ENCODE peak calls at places on chromosome 12, in nine cellular contexts. K is ovary, C is K562, S is stomach, E is A549, V is transverse colon, R is tibial nerve, H is upper lobe of left lung, B is esophagus muscularis mucosa. D is an unnamed sample.

GRCh38 chr12:21881950-21882349 is 59.3 kb downstream of the ABCC9 start:
- DNase-seq in B (no peak), C (no peak), H (no peak), E (no peak), S (no peak), V (no peak), R (no peak), K (no peak), D (no peak)

GRCh38 chr12:131060011-131060703 is 106.5 kb downstream of the ADGRD1 start:
- DNase-seq in H (no peak), R (no peak), S (peak; percentile 15), E (no peak), B (no peak), K (no peak), C (no peak), V (no peak), D (peak; percentile 53)

GRCh38 chr12:104669057-104669770 is 212.5 kb downstream of the CHST11 start:
- DNase-seq in E (peak; percentile 22), B (no peak), V (peak; percentile 45), R (no peak), C (no peak), S (peak; percentile 80), H (no peak), K (no peak), D (peak; percentile 91)

GRCh38 chr12:1350055-1350933 is 244.1 kb downstream of the FBXL14 start:
- DNase-seq in E (peak; percentile 54), C (no peak), B (no peak), V (peak; percentile 44), R (no peak), H (no peak), S (no peak), K (no peak), D (no peak)

GRCh38 chr12:26748741-26749431 is 84.1 kb downstream of the ITPR2 start:
- DNase-seq in V (no peak), B (no peak), H (no peak), E (no peak), S (no peak), R (no peak), C (no peak), K (no peak), D (no peak)

GRCh38 chr12:78674311-78675085 is 190.1 kb upstream of the SYT1 start:
- DNase-seq in E (no peak), R (no peak), C (no peak), V (no peak), K (no peak), B (no peak), H (no peak), S (no peak), D (no peak)

GRCh38 chr12:75721790-75722189 is 210.4 kb upstream of the KRR1 start:
- DNase-seq in R (no peak), E (no peak), S (no peak), K (no peak), B (no peak), H (no peak), V (no peak), C (no peak), D (no peak)

GRCh38 chr12:50132505-50133135 is 20.6 kb downstream of the COX14 start:
- DNase-seq in C (no peak), B (no peak), V (no peak), K (no peak), R (peak; percentile 28), E (no peak), H (no peak), S (no peak), D (no peak)

GRCh38 chr12:52566847-52567291 is 6.8 kb downstream of the KRT74 start:
- DNase-seq in C (peak; percentile 53), S (no peak), K (no peak), E (no peak), R (no peak), B (no peak), H (no peak), V (no peak), D (no peak)

GRCh38 chr12:115885040-115885439 is 392.5 kb downstream of the MED13L start:
- DNase-seq in E (no peak), H (no peak), B (no peak), S (no peak), R (no peak), K (no peak), V (no peak), C (no peak), D (no peak)

GRCh38 chr12:113314121-113314529 is 20.8 kb downstream of the SLC8B1 start:
- DNase-seq in K (no peak), C (peak; percentile 83), E (no peak), R (no peak), B (no peak), V (no peak), S (no peak), H (no peak), D (no peak)

GRCh38 chr12:14774074-14774943 is 29.0 kb downstream of the WBP11 start:
- DNase-seq in B (peak; percentile 99), V (peak; percentile 97), R (peak; percentile 96), K (peak; percentile 98), C (no peak), E (peak; percentile 98), S (peak; percentile 97), H (peak; percentile 93), D (peak; percentile 99)

GRCh38 chr12:49552425-49552824 is 13.6 kb downstream of the KCNH3 start:
- DNase-seq in H (no peak), E (no peak), R (no peak), K (no peak), V (no peak), C (no peak), B (no peak), S (no peak), D (no peak)

GRCh38 chr12:127153996-127154395 is 1113.0 kb upstream of the TMEM132C start:
- DNase-seq in E (no peak), H (peak; percentile 25), S (no peak), V (no peak), C (no peak), R (no peak), K (no peak), B (peak; percentile 66), D (no peak)

GRCh38 chr12:77087427-77087826 is 22.1 kb upstream of the E2F7 start:
- DNase-seq in E (no peak), B (no peak), H (no peak), R (no peak), V (no peak), S (no peak), K (no peak), C (no peak), D (no peak)

GRCh38 chr12:6927379-6927991 is at the start of gene ATN1:
- DNase-seq in S (peak; percentile 68), C (peak; percentile 78), B (peak; percentile 96), H (peak; percentile 93), E (peak; percentile 56), R (peak; percentile 78), V (peak; percentile 79), K (peak; percentile 96), D (peak; percentile 97)

GRCh38 chr12:12221560-12221959 is 45.3 kb downstream of the LRP6 start:
- DNase-seq in B (no peak), R (no peak), S (no peak), H (no peak), C (no peak), K (no peak), V (no peak), E (no peak), D (no peak)

DNA sequence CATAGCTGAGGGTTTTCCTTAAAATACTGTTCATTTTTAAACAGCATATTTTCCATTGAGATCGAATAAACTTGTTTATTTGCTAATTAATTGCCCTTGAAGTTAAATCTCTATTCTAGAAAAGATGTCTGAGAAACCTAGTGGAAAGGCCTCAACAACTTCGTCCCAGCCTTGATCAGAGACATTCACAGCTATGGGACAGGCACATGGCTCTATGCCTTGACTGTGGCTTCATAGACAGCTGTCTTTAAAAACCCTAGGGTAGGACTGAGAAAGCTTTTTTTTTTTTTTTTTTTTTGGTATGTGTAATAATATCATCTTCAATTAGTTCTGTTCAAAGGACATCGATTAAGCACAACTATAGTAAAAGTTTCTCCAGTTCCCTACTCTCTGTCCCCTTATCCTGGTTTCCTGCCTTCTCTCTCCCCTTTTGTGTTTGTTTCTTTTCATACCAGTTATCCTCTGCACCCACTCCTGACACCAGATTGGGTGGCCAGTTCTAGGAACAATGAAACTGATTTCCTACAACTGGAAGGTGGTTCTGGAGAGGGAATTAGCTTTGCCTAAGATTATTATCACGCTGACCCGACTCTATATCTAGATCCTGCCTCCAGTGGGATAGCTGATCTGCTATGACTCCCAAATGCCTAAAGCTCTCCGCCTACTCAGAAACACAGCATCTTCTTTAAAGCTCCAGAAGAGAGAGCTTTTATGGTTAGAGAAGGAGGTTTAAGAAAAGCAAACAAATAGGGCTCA is 20.3 kb downstream of the SOCS2 start:
- DNase-seq in V (no peak), C (no peak), K (no peak), E (no peak), S (no peak), R (no peak), B (no peak), H (no peak), D (no peak)
- H3K4me3 ChIP-seq in V (no peak overlapping the region), C (no peak overlapping the region), K (no peak overlapping the region), E (no peak overlapping the region), S (no peak overlapping the region), R (no peak overlapping the region), B (no peak overlapping the region), H (no peak overlapping the region), D (no peak overlapping the region)

GRCh38 chr12:99154264-99154982 is 493.1 kb upstream of the GARIN6 start:
- DNase-seq in K (no peak), S (no peak), R (no peak), H (no peak), B (no peak), E (no peak), V (no peak), C (no peak), D (no peak)
- TF ChIP-seq EP300 in K (no peak), S (no peak), R (no peak), H (no peak), B (no peak), E (no peak), V (no peak), C (no peak), D (no peak)

GRCh38 chr12:44021471-44021971 is 185.6 kb downstream of the TMEM117 start:
- DNase-seq in C (no peak), S (no peak), V (no peak), K (no peak), H (no peak), E (no peak), B (no peak), R (no peak), D (no peak)

GRCh38 chr12:44015333-44015941 is 179.6 kb downstream of the TMEM117 start:
- DNase-seq in B (no peak), K (no peak), E (peak; percentile 57), H (no peak), R (no peak), V (no peak), C (peak; percentile 24), S (no peak), D (no peak)

DNA sequence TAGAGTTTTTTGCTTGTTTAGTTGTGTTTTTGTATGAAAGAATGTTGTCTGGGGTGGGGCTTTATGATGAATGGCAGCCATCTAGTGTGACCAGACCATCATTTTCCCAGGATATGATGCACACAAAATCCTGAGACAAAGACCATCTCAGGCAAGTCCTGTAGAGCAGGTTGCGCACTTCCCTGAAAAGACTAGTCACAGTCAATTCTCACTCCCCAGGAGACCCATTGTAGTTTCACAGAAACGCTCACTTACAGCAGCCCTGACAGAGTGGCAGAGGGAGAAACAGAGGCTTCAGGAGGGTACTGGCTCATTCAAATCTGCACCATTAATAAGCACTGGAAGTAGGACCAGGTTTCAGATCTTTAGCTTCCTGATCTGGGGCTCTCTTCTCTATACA is 183.2 kb downstream of the TMEM117 start:
- DNase-seq in S (no peak), V (no peak), E (no peak), R (no peak), K (no peak), C (no peak), B (no peak), H (no peak), D (no peak)
- H3K4me1 ChIP-seq in S (no peaks in the 10 kb centered on the region), V (peaks cover 3% of the 10 kb centered on the region), E (no peaks in the 10 kb centered on the region), R (peaks cover 7% of the 10 kb centered on the region), K (no peaks in the 10 kb centered on the region), C (no peaks in the 10 kb centered on the region), B (no peaks in the 10 kb centered on the region), H (no peaks in the 10 kb centered on the region), D (no peaks in the 10 kb centered on the region)

GRCh38 chr12:123238961-123239360 is 5.7 kb downstream of the MTRFR start:
- DNase-seq in H (no peak), V (no peak), S (no peak), R (no peak), B (no peak), K (no peak), C (no peak), E (no peak), D (no peak)
- H3K4me3 ChIP-seq in H (no peak overlapping the region), V (no peak overlapping the region), S (no peak overlapping the region), R (no peak overlapping the region), B (no peak overlapping the region), K (no peak overlapping the region), C (no peak overlapping the region), E (no peak overlapping the region), D (no peak overlapping the region)

D was measured in sigmoid colon.